ENCODE peak calls at places on chromosomes 12 and 14, in five cellular contexts. G, I, W, E and H are unnamed samples. For H3K4me1 and H3K36me3, the result is how much of the 10 kb centered on the place peaks cover.

GRCh38 chr14:74502236-74503019 is 8.9 kb downstream of the ISCA2 start:
- DNase-seq in G (peak), I (peak), W (peak), E (no peak), H (no peak)

GRCh38 chr14:70188292-70188607 is 501 bp downstream of the SLC8A3 start:
- DNase-seq in G (no peak), I (no peak), W (no peak), E (no peak), H (no peak)

GRCh38 chr12:67826946-67827719 is 162.1 kb upstream of the IFNG-AS1 start:
- DNase-seq in G (peak), I (no peak), W (no peak), E (peak), H (no peak)

GRCh38 chr12:510071-510825 is 50.5 kb downstream of the B4GALNT3 start:
- DNase-seq in G (no peak), I (peak), W (no peak), E (peak), H (no peak)

GRCh38 chr12:126967152-126967551 is 1299.8 kb upstream of the TMEM132C start:
- DNase-seq in G (no peak), I (no peak), W (no peak), E (no peak), H (no peak)

GRCh38 chr14:61323970-61324369 is 2.6 kb downstream of the PRKCH start:
- DNase-seq in G (no peak), I (no peak), W (no peak), E (no peak), H (no peak)

GRCh38 chr14:95237121-95237876 is 80.0 kb upstream of the DICER1 start:
- DNase-seq in G (no peak), I (no peak), W (no peak), E (peak), H (no peak)

GRCh38 chr12:100229876-100230275 is 29.3 kb downstream of the ACTR6 start:
- DNase-seq in G (peak), I (peak), W (no peak), E (no peak), H (no peak)

GRCh38 chr12:68800294-68800693 is 7.7 kb upstream of the MDM2 start:
- DNase-seq in G (no peak), I (no peak), W (no peak), E (peak), H (no peak)

GRCh38 chr12:19709889-19710288 is 270.6 kb downstream of the AEBP2 start:
- DNase-seq in G (no peak), I (no peak), W (no peak), E (no peak), H (no peak)

GRCh38 chr14:56115471-56115870 is 2.7 kb upstream of the PELI2 start:
- DNase-seq in G (no peak), I (no peak), W (no peak), E (no peak), H (no peak)
- H3K4me1 ChIP-seq in G (under half), I (under half), W (under half), E (under half), H (under half)

GRCh38 chr12:95494888-95495287 is 20.9 kb downstream of the METAP2 start:
- DNase-seq in G (no peak), I (no peak), W (no peak), E (no peak), H (no peak)
- H3K36me3 ChIP-seq in G (half or more), I (under half), W (under half), E (under half), H (half or more)

DNA sequence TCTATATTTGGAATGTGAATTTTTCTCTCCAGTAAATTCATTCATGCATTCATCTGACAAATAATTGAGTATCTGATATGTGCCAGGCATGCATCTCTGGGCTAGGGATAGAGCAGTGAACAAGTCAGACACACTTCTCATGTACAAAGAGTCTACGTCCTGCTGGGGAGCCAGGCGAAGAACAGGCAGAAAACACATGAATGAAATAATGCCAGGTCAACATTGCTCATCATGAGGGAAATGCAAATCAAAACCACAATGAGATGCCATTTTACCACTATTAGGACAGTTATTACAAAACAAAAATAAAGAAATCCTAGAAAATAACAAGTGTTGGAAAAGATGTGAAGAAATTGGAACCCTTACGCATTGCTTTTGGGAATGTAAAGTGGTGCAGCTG is 90.3 kb downstream of the PAX9 start:
- DNase-seq in G (no peak), I (no peak), W (no peak), E (no peak), H (no peak)
- H3K27ac ChIP-seq in G (no peak), I (no peak), W (no peak), E (no peak), H (no peak)

GRCh38 chr12:108805136-108805535 is 52.2 kb downstream of the SSH1 start:
- DNase-seq in G (no peak), I (no peak), W (no peak), E (no peak), H (no peak)
- H3K4me1 ChIP-seq in G (under half), I (under half), W (under half), E (under half), H (half or more)

GRCh38 chr14:45118594-45118993 is 15.7 kb downstream of the FKBP3 start:
- DNase-seq in G (no peak), I (no peak), W (no peak), E (no peak), H (no peak)

GRCh38 chr14:45114327-45114726 is 20.0 kb downstream of the FKBP3 start:
- DNase-seq in G (no peak), I (no peak), W (no peak), E (no peak), H (no peak)

DNA sequence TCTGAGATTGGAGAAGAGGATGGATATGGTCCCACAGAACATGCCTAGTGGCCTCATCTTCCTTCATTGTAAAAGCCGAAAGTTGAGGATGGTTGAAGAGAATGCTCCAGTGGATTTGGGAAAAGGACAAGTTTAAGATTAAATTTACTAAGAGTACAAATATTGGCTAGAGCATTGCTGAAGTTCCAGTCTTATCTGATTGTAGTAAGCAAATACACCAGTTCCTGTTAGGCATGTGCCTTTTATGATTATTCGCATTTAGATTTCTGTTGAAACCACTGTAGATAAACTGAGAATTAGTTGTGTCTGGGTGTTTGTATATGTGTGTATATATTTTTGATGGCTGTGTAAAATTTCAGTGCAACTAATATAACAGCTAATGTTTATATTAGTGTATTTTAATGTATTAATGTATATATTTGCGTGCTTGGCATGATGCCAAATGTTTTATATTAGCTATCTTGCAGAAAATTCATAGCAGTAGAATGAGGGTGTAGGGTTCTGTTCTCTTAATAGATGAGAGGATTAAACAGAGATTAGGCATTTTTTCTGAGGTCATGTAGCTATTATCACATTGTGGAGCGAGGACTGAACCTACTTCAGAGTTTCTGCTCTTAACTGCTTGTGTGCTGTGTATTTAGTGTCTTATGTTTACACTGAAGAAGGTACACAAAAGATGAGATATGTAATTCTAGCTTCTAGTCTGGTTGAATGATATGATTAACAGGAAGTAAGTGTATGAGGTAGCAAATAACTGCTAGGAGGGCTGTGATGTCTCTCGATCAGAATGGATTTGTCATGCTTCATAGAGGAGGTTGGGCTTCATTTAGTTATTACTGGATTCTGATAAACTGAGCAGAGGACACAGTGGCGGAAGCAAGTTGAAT is 21.2 kb downstream of the FKBP3 start:
- DNase-seq in G (peak), I (no peak), W (no peak), E (no peak), H (no peak)
- H3K36me3 ChIP-seq in G (half or more), I (under half), W (under half), E (under half), H (half or more)

GRCh38 chr12:10131101-10131632 is 1.2 kb upstream of the CLEC7A start:
- DNase-seq in G (no peak), I (peak), W (no peak), E (no peak), H (no peak)

GRCh38 chr12:10135126-10135525 is 5.1 kb upstream of the CLEC7A start:
- DNase-seq in G (no peak), I (no peak), W (no peak), E (no peak), H (no peak)

GRCh38 chr12:10136637-10137205 is 6.7 kb upstream of the CLEC7A start:
- DNase-seq in G (no peak), I (no peak), W (no peak), E (no peak), H (no peak)

GRCh38 chr12:10130042-10130441 is at the start of gene CLEC7A:
- DNase-seq in G (no peak), I (no peak), W (peak), E (no peak), H (no peak)

GRCh38 chr12:10132971-10133370 is 3.0 kb upstream of the CLEC7A start:
- DNase-seq in G (no peak), I (no peak), W (no peak), E (no peak), H (no peak)
- H3K27ac ChIP-seq in G (no peak), I (no peak), W (no peak), E (no peak), H (no peak)

DNA sequence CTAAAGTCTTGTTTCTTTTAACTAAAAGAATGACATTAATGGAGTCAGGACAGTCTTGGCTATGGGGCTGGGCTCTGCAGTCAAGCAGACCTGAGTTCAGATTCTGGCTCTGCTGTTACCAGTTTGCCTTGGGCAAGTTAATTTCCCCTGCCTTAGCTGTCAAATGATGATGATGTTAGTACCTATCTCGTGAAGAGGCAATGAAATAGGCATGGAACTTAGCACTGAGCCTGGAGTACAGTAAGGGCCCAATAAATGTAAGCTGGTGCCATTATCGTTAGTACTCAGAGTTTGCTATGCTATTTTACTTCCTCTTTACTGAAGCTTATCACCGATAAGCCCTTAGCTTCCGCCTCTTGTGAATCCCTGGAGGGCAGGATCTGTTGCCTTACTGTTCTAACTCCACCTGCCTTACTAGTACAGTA is 8.5 kb downstream of the FBXW8 start:
- DNase-seq in G (no peak), I (peak), W (no peak), E (peak), H (no peak)
- H3K4me1 ChIP-seq in G (under half), I (under half), W (under half), E (under half), H (under half)